ENCODE peak calls at places on chromosome 9, in seven cellular contexts. V, B, X, Y, E, R and I are unnamed samples.

GRCh38 chr9:111891910-111892499 is 4.6 kb upstream of the UGCG start:
- DNase-seq in Y (no peak), E (no peak), R (peak), B (no peak), X (peak), V (no peak), I (no peak)

GRCh38 chr9:91746904-91747303 is 203.1 kb downstream of the ROR2 start:
- DNase-seq in R (no peak), X (no peak), Y (no peak), B (no peak), E (no peak), V (no peak), I (no peak)

GRCh38 chr9:124255222-124255621 is 2.5 kb upstream of the NEK6 start:
- DNase-seq in B (no peak), Y (no peak), X (no peak), E (no peak), R (no peak), V (no peak), I (no peak)

GRCh38 chr9:37905776-37906175 is 1.8 kb upstream of the SLC25A51 start:
- DNase-seq in X (no peak), B (peak), V (no peak), R (no peak), E (no peak), Y (no peak), I (no peak)

GRCh38 chr9:9100070-9100469 is 1300.5 kb upstream of the DMAC1 start:
- DNase-seq in Y (no peak), B (no peak), E (no peak), X (no peak), R (no peak), V (no peak), I (no peak)

GRCh38 chr9:21833090-21833801 is 30.8 kb downstream of the MTAP start:
- DNase-seq in V (no peak), E (no peak), X (no peak), R (no peak), B (no peak), Y (no peak), I (no peak)

GRCh38 chr9:125425901-125426515 is 164.4 kb downstream of the GAPVD1 start:
- DNase-seq in B (no peak), Y (no peak), E (no peak), R (no peak), V (no peak), X (no peak), I (no peak)

GRCh38 chr9:104903609-104904008 is 24.3 kb downstream of the ABCA1 start:
- DNase-seq in X (no peak), R (no peak), E (no peak), Y (no peak), V (peak), B (no peak), I (no peak)

GRCh38 chr9:18825775-18826174 is 207.2 kb downstream of the SAXO1 start:
- DNase-seq in R (no peak), E (no peak), V (no peak), X (no peak), Y (no peak), B (no peak), I (no peak)

GRCh38 chr9:124077915-124078572 is 66.5 kb downstream of the LHX2 start:
- DNase-seq in Y (no peak), B (no peak), X (no peak), V (peak), R (no peak), E (no peak), I (no peak)

GRCh38 chr9:116387934-116388714 is 234.5 kb downstream of the PAPPA start:
- DNase-seq in V (no peak), X (no peak), B (no peak), E (no peak), R (no peak), Y (no peak), I (no peak)

GRCh38 chr9:96651626-96652025 is 3.5 kb downstream of the PRXL2C start:
- DNase-seq in X (peak), E (no peak), Y (no peak), V (no peak), R (no peak), B (no peak), I (no peak)

GRCh38 chr9:121199921-121200320 is 1.7 kb downstream of the RAB14 start:
- DNase-seq in R (no peak), Y (no peak), V (no peak), X (no peak), B (no peak), E (no peak), I (no peak)

GRCh38 chr9:121201045-121201737 is 478 bp downstream of the RAB14 start:
- DNase-seq in E (no peak), Y (peak), R (peak), B (peak), X (no peak), V (peak), I (no peak)

GRCh38 chr9:121198512-121199042 is 3.1 kb downstream of the RAB14 start:
- DNase-seq in E (no peak), X (no peak), Y (no peak), B (no peak), V (no peak), R (no peak), I (no peak)

GRCh38 chr9:121201738-121202533 is at the start of gene RAB14:
- DNase-seq in V (peak), B (peak), X (peak), R (peak), E (peak), Y (peak), I (peak)

DNA sequence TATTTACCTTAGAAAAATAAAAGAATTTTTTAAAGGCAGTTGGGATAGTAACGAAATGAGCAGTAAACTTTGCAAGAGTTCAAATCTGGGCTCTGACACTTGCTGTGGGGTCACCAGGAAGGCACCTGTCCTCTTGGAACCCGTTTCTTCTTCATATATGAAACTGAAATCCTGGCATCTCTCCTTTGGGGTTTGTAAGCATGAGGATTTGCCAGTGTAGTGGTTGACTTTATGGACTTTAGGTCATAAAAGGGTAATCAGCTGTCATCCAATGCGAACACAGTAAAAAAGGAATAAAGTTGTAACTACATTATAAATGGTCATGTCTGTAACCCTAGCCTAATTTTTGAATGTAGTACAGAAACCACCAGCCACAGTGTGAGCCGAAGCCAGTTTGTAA is 1.3 kb downstream of the RAB14 start:
- DNase-seq in R (no peak), X (no peak), B (no peak), E (no peak), V (no peak), Y (no peak), I (no peak)
- H3K4me3 ChIP-seq in R (peak), X (peak), B (peak), E (peak), V (peak), Y (peak), I (peak)

DNA sequence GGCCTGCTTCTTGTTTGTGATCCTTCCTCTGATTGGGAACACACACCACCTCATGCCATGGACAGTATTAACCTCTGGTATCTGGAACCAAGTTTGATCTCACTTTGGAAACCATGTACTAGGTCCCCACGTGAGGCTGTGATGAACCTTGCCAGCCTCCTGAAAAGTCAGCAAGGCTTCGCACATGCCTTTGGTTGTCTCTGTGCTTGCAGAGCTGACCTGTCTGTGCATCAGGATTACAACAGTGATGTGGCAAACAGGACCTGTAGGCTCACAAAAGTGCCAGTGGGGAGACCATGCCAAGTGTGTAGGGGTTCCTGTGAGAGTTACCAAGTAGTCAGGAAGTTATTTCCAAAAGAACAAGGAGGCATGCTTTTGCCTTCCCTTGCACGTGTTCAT is 1.4 kb downstream of the ACO1 start:
- DNase-seq in Y (no peak), R (no peak), V (no peak), E (no peak), X (no peak), B (no peak), I (no peak)
- H3K4me3 ChIP-seq in Y (peak), R (no peak), V (peak), E (no peak), X (no peak), B (no peak), I (no peak)

DNA sequence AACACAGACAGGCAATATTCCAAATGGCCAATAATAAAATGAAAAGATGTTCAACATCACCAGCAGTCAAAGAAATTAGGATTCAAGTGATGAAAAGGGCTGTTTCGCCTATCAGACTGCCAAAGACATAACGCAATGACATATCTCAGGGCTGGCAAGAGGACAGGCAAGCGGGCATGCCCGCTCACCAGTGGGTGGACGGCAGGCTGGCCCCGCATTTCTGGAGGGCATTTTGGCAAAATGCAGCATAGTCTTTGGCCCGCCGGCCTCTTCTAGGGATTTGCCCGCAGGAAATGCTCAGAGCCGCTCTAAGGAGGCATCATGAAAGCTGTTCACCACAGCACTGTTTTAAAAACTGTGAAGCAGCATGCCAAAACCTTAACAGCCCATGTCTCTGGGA is 1.4 kb upstream of the PPP1R26 start:
- DNase-seq in B (no peak), X (no peak), Y (no peak), R (no peak), E (no peak), V (no peak), I (no peak)
- H3K4me3 ChIP-seq in B (no peak), X (peak), Y (peak), R (no peak), E (no peak), V (no peak), I (no peak)

GRCh38 chr9:133875131-133875530 is 117.0 kb downstream of the VAV2 start:
- DNase-seq in B (no peak), E (no peak), Y (no peak), R (no peak), V (no peak), X (no peak), I (no peak)

GRCh38 chr9:133873006-133873780 is 118.9 kb downstream of the VAV2 start:
- DNase-seq in Y (no peak), B (no peak), E (no peak), X (no peak), R (no peak), V (no peak), I (no peak)

GRCh38 chr9:133874061-133874638 is 118.0 kb downstream of the VAV2 start:
- DNase-seq in Y (no peak), B (no peak), V (no peak), R (peak), E (no peak), X (peak), I (no peak)

GRCh38 chr9:133876144-133876543 is 116.0 kb downstream of the VAV2 start:
- DNase-seq in Y (no peak), X (no peak), E (no peak), V (no peak), R (no peak), B (no peak), I (no peak)

DNA sequence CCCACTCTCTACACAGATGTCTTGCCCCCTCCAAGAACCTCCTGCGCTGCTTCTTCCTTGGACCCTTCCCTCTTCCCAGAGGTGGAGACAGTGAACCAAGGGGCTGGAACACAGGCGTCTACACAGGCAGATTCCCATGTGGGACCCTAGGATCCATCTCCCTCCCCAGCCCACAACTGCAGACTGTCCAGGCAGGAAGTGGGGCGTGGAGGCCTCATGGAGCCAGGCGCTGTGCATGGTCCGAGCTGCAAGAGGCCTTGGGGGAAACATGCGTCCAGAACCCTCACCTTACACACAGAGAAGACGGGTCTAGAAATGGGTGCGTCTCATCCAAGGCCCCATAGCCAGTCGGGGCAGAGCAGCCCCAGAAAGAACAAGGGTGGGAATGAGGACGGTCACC is 117.5 kb downstream of the VAV2 start:
- DNase-seq in B (no peak), Y (no peak), X (no peak), R (no peak), V (no peak), E (no peak), I (no peak)
- H3K4me3 ChIP-seq in B (no peak), Y (no peak), X (no peak), R (no peak), V (no peak), E (no peak), I (no peak)

DNA sequence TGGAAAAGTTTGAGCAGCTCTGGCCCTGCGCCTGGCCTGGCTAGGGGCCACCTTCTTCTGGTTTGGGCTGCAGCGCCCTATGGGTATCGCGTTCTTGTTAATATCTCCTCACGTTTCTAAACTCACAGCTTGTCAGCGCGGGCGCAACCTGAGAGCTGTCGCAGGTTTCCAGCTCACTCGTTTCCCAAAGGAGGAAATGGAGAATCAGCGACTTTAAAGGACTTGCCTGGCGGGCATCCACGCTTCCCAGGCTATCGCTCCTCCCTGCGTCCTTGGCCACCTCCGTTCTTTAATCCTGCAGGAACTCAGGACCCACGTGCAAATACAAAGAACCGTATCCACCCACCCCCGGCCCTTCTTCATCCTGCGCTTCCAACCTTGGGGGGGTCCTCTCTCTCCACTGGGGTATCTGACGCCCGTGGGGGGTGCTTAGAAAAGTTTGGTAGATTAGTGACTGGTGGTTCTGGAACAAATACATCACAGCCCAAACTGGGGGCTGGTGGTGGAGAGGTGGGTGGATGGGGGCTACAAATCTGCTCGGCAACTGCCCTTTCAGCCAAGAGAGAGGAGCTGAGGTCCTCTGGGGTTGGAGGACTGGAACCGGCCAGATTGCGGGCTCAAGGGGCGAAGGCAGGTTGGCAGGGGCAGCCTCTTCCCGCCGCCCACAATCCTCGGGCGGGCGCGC is 575 bp upstream of the PSAT1 start:
- DNase-seq in Y (peak), V (peak), R (peak), X (peak), B (peak), E (no peak), I (no peak)
- H3K4me3 ChIP-seq in Y (peak), V (peak), R (peak), X (peak), B (peak), E (peak), I (peak)

GRCh38 chr9:79975471-79976316 is 403.9 kb downstream of the TLE4 start:
- DNase-seq in Y (no peak), V (no peak), B (no peak), R (no peak), X (no peak), E (no peak), I (no peak)

GRCh38 chr9:79973627-79974026 is 401.9 kb downstream of the TLE4 start:
- DNase-seq in Y (no peak), E (no peak), R (no peak), V (no peak), B (no peak), X (no peak), I (no peak)

GRCh38 chr9:79977510-79978197 is 405.9 kb downstream of the TLE4 start:
- DNase-seq in E (no peak), V (no peak), X (no peak), R (no peak), Y (no peak), B (no peak), I (no peak)

GRCh38 chr9:79974806-79975422 is 403.1 kb downstream of the TLE4 start:
- DNase-seq in E (no peak), Y (no peak), B (no peak), X (no peak), V (no peak), R (no peak), I (no peak)

GRCh38 chr9:79976501-79977444 is 405.0 kb downstream of the TLE4 start:
- DNase-seq in R (no peak), E (no peak), B (no peak), Y (no peak), X (no peak), V (no peak), I (no peak)
- H3K4me3 ChIP-seq in R (no peak), E (no peak), B (no peak), Y (no peak), X (no peak), V (no peak), I (no peak)

GRCh38 chr9:129887210-129888084 is 52.2 kb downstream of the USP20 start:
- DNase-seq in Y (no peak), B (no peak), X (no peak), V (no peak), R (no peak), E (peak), I (no peak)

GRCh38 chr9:129886226-129887174 is 51.2 kb downstream of the USP20 start:
- DNase-seq in R (no peak), X (no peak), B (no peak), E (peak), Y (no peak), V (peak), I (no peak)

GRCh38 chr9:129889461-129889935 is 54.2 kb downstream of the USP20 start:
- DNase-seq in R (no peak), B (no peak), V (no peak), Y (no peak), X (no peak), E (peak), I (no peak)

GRCh38 chr9:129888809-129889460 is 53.7 kb downstream of the USP20 start:
- DNase-seq in E (no peak), Y (no peak), R (no peak), X (no peak), B (no peak), V (no peak), I (no peak)

DNA sequence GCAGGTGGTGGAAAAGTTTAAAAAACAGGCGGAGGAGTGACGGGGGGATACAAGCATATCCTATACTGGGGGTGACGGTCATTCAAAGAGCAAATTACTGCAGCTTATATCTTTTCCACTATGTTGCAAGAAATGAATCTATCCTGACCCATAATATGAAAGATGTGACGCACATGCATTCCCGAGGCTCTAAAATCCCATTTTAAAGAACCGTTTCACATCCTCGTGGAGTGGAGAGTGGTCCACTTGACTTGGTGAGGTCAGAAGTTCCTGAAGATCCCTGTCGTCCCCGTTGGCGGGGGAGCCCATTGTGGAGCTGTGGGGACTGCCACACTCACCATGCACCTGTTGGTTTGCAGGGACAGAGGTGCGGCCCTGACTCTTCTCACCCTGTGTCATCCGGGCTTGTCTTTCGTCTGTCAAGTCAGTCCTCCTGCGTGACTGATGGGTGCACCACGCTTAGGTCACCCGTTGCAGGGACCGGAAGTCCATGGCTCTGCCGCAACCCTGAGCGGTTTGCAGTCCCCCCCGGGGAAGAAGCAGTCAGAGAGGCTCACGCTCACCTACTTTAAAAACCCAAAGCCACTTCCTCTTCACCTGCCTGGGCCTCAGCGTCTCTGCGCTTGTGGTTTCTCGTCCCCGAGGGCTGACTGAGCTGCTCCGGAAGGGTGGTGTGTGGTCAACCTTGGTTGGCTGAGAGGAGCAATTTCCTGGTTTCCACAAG is 53.0 kb downstream of the USP20 start:
- DNase-seq in E (peak), B (no peak), R (no peak), V (peak), Y (peak), X (no peak), I (no peak)
- H3K4me3 ChIP-seq in E (peak), B (no peak), R (no peak), V (no peak), Y (peak), X (no peak), I (no peak)

GRCh38 chr9:129695870-129696269 is 30.4 kb downstream of the PRRX2 start:
- DNase-seq in E (no peak), Y (no peak), X (no peak), R (no peak), V (no peak), B (no peak), I (no peak)

GRCh38 chr9:129693741-129694140 is 28.3 kb downstream of the PRRX2 start:
- DNase-seq in Y (no peak), R (no peak), E (no peak), V (no peak), X (no peak), B (no peak), I (no peak)

GRCh38 chr9:129692534-129692933 is 27.1 kb downstream of the PRRX2 start:
- DNase-seq in V (no peak), E (no peak), Y (no peak), R (no peak), X (no peak), B (no peak), I (no peak)

GRCh38 chr9:129696803-129697110 is 31.3 kb downstream of the PRRX2 start:
- DNase-seq in E (no peak), X (no peak), B (no peak), R (no peak), Y (no peak), V (no peak), I (no peak)

GRCh38 chr9:129694265-129694664 is 28.8 kb downstream of the PRRX2 start:
- DNase-seq in X (no peak), V (no peak), Y (no peak), B (no peak), E (no peak), R (no peak), I (no peak)
- H3K4me3 ChIP-seq in X (no peak), V (no peak), Y (no peak), B (no peak), E (no peak), R (no peak), I (no peak)